ENCODE peak calls at places on chromosomes 4 and X, in seven cellular contexts. One of them, this sample, is unnamed.

GRCh38 chr4:186500721-186501304 is 54.6 kb downstream of the MTNR1A start:
- DNase-seq in HT-29: no peak
- DNase-seq in neural crest cell: no peak
- DNase-seq in LoVo: no peak
- DNase-seq in effector CD4-positive, alpha-beta T cell: no peak
- DNase-seq in lower leg skin: no peak
- DNase-seq in WTC11: peak; percentile 16
- DNase-seq in this sample: no peak

GRCh38 chr4:42865572-42866189 is 26.8 kb upstream of the GRXCR1 start:
- DNase-seq in effector CD4-positive, alpha-beta T cell: peak; percentile 34
- DNase-seq in WTC11: peak; percentile 55
- DNase-seq in LoVo: peak; percentile 59
- DNase-seq in neural crest cell: peak; percentile 61
- DNase-seq in HT-29: peak; percentile 76
- DNase-seq in lower leg skin: no peak
- DNase-seq in this sample: peak; percentile 48

GRCh38 chr4:114386637-114387233 is 211.9 kb upstream of the UGT8 start:
- DNase-seq in HT-29: peak; percentile 75
- DNase-seq in neural crest cell: peak; percentile 23
- DNase-seq in effector CD4-positive, alpha-beta T cell: no peak
- DNase-seq in WTC11: no peak
- DNase-seq in lower leg skin: no peak
- DNase-seq in LoVo: peak; percentile 50
- DNase-seq in this sample: peak; percentile 29

GRCh38 chr4:153206534-153206933 is 2.3 kb downstream of the TRIM2 start:
- DNase-seq in neural crest cell: no peak
- DNase-seq in HT-29: no peak
- DNase-seq in WTC11: peak; percentile 69
- DNase-seq in LoVo: no peak
- DNase-seq in effector CD4-positive, alpha-beta T cell: no peak
- DNase-seq in lower leg skin: no peak
- DNase-seq in this sample: no peak

GRCh38 chr4:157080605-157081004 is 4.7 kb downstream of the GLRB start:
- DNase-seq in lower leg skin: no peak
- DNase-seq in neural crest cell: no peak
- DNase-seq in effector CD4-positive, alpha-beta T cell: no peak
- DNase-seq in LoVo: no peak
- DNase-seq in HT-29: no peak
- DNase-seq in WTC11: no peak
- DNase-seq in this sample: no peak

GRCh38 chrX:19824603-19825002 is 62.8 kb downstream of the SH3KBP1 start:
- DNase-seq in WTC11: no peak
- DNase-seq in LoVo: no peak
- DNase-seq in effector CD4-positive, alpha-beta T cell: no peak
- DNase-seq in lower leg skin: no peak
- DNase-seq in HT-29: no peak
- DNase-seq in neural crest cell: no peak
- DNase-seq in this sample: peak; percentile 59

GRCh38 chr4:40316782-40317635 is 18.1 kb upstream of the CHRNA9 start:
- DNase-seq in WTC11: peak; percentile 60
- DNase-seq in effector CD4-positive, alpha-beta T cell: peak; percentile 47
- DNase-seq in HT-29: peak; percentile 89
- DNase-seq in neural crest cell: peak; percentile 53
- DNase-seq in LoVo: peak; percentile 79
- DNase-seq in lower leg skin: peak; percentile 87
- DNase-seq in this sample: peak; percentile 72

GRCh38 chr4:152920768-152921167 is 15.4 kb upstream of the FHDC1 start:
- DNase-seq in lower leg skin: no peak
- DNase-seq in HT-29: no peak
- DNase-seq in effector CD4-positive, alpha-beta T cell: no peak
- DNase-seq in WTC11: no peak
- DNase-seq in LoVo: no peak
- DNase-seq in neural crest cell: peak; percentile 36
- DNase-seq in this sample: no peak

GRCh38 chrX:42837092-42837726 is 59.2 kb upstream of the PPP1R2C start:
- DNase-seq in neural crest cell: no peak
- DNase-seq in HT-29: no peak
- DNase-seq in lower leg skin: no peak
- DNase-seq in LoVo: no peak
- DNase-seq in effector CD4-positive, alpha-beta T cell: no peak
- DNase-seq in WTC11: no peak
- DNase-seq in this sample: no peak

GRCh38 chrX:20112022-20112421 is 4.7 kb downstream of the MAP7D2 start:
- DNase-seq in WTC11: no peak
- DNase-seq in effector CD4-positive, alpha-beta T cell: no peak
- DNase-seq in LoVo: no peak
- DNase-seq in neural crest cell: no peak
- DNase-seq in HT-29: no peak
- DNase-seq in lower leg skin: no peak
- DNase-seq in this sample: no peak

GRCh38 chrX:154437398-154437752 is 421 bp downstream of the GDI1 start:
- DNase-seq in LoVo: no peak
- DNase-seq in neural crest cell: no peak
- DNase-seq in WTC11: no peak
- DNase-seq in lower leg skin: no peak
- DNase-seq in HT-29: no peak
- DNase-seq in effector CD4-positive, alpha-beta T cell: no peak
- DNase-seq in this sample: no peak

GRCh38 chr4:38085394-38086150 is 125.4 kb downstream of the PTTG2 start:
- DNase-seq in HT-29: no peak
- DNase-seq in neural crest cell: no peak
- DNase-seq in effector CD4-positive, alpha-beta T cell: no peak
- DNase-seq in WTC11: no peak
- DNase-seq in lower leg skin: no peak
- DNase-seq in LoVo: no peak
- DNase-seq in this sample: no peak

GRCh38 chr4:10706236-10706635 is 21.7 kb upstream of the CLNK start:
- DNase-seq in WTC11: no peak
- DNase-seq in neural crest cell: no peak
- DNase-seq in HT-29: no peak
- DNase-seq in lower leg skin: no peak
- DNase-seq in LoVo: no peak
- DNase-seq in effector CD4-positive, alpha-beta T cell: no peak
- DNase-seq in this sample: no peak

GRCh38 chrX:149383852-149384251 is 121.3 kb downstream of the IDS start:
- DNase-seq in neural crest cell: no peak
- DNase-seq in HT-29: no peak
- DNase-seq in effector CD4-positive, alpha-beta T cell: no peak
- DNase-seq in LoVo: no peak
- DNase-seq in WTC11: no peak
- DNase-seq in lower leg skin: no peak
- DNase-seq in this sample: no peak

GRCh38 chr4:73589887-73590801 is 30.1 kb downstream of the RASSF6 start:
- DNase-seq in HT-29: no peak
- DNase-seq in neural crest cell: no peak
- DNase-seq in effector CD4-positive, alpha-beta T cell: no peak
- DNase-seq in LoVo: peak; percentile 25
- DNase-seq in lower leg skin: no peak
- DNase-seq in WTC11: no peak
- DNase-seq in this sample: no peak

GRCh38 chr4:165905405-165906027 is 32.5 kb downstream of the TLL1 start:
- DNase-seq in WTC11: no peak
- DNase-seq in HT-29: no peak
- DNase-seq in effector CD4-positive, alpha-beta T cell: no peak
- DNase-seq in LoVo: peak; percentile 14
- DNase-seq in neural crest cell: no peak
- DNase-seq in lower leg skin: no peak
- DNase-seq in this sample: no peak

GRCh38 chr4:40046311-40046980 is 10.2 kb upstream of the N4BP2 start:
- DNase-seq in effector CD4-positive, alpha-beta T cell: no peak
- DNase-seq in lower leg skin: no peak
- DNase-seq in HT-29: peak; percentile 58
- DNase-seq in LoVo: peak; percentile 55
- DNase-seq in neural crest cell: no peak
- DNase-seq in WTC11: no peak
- DNase-seq in this sample: peak; percentile 52

GRCh38 chr4:90689739-90690138 is 562.5 kb downstream of the CCSER1 start:
- DNase-seq in WTC11: no peak
- DNase-seq in HT-29: no peak
- DNase-seq in effector CD4-positive, alpha-beta T cell: no peak
- DNase-seq in neural crest cell: no peak
- DNase-seq in lower leg skin: no peak
- DNase-seq in LoVo: no peak
- DNase-seq in this sample: no peak

GRCh38 chr4:25180524-25181131 is 20.4 kb upstream of the SEPSECS start:
- DNase-seq in lower leg skin: no peak
- DNase-seq in effector CD4-positive, alpha-beta T cell: no peak
- DNase-seq in neural crest cell: no peak
- DNase-seq in HT-29: peak; percentile 59
- DNase-seq in WTC11: peak; percentile 28
- DNase-seq in LoVo: peak; percentile 26
- DNase-seq in this sample: peak; percentile 39

GRCh38 chr4:113979157-113979972 is at the start of gene ARSJ:
- DNase-seq in HT-29: peak; percentile 81
- DNase-seq in effector CD4-positive, alpha-beta T cell: no peak
- DNase-seq in neural crest cell: peak; percentile 55
- DNase-seq in lower leg skin: peak; percentile 87
- DNase-seq in LoVo: peak; percentile 63
- DNase-seq in WTC11: peak; percentile 72
- DNase-seq in this sample: peak; percentile 83

GRCh38 chrX:103628386-103629290 is at the start of gene TCEAL1:
- DNase-seq in WTC11: peak; percentile 33
- DNase-seq in LoVo: peak; percentile 33
- DNase-seq in effector CD4-positive, alpha-beta T cell: no peak
- DNase-seq in HT-29: peak; percentile 55
- DNase-seq in neural crest cell: peak; percentile 25
- DNase-seq in lower leg skin: peak; percentile 90
- DNase-seq in this sample: peak; percentile 29

GRCh38 chrX:16671005-16671404 is 21.0 kb downstream of the S100G start:
- DNase-seq in LoVo: no peak
- DNase-seq in WTC11: no peak
- DNase-seq in lower leg skin: no peak
- DNase-seq in neural crest cell: no peak
- DNase-seq in effector CD4-positive, alpha-beta T cell: no peak
- DNase-seq in HT-29: peak; percentile 65
- DNase-seq in this sample: peak; percentile 56

GRCh38 chr4:153259679-153260078 is 55.4 kb downstream of the TRIM2 start:
- DNase-seq in effector CD4-positive, alpha-beta T cell: no peak
- DNase-seq in WTC11: no peak
- DNase-seq in LoVo: no peak
- DNase-seq in neural crest cell: no peak
- DNase-seq in lower leg skin: no peak
- DNase-seq in HT-29: no peak
- DNase-seq in this sample: no peak

GRCh38 chr4:55437823-55438222 is 42.1 kb downstream of the TMEM165 start:
- DNase-seq in effector CD4-positive, alpha-beta T cell: no peak
- DNase-seq in neural crest cell: no peak
- DNase-seq in lower leg skin: no peak
- DNase-seq in WTC11: no peak
- DNase-seq in LoVo: no peak
- DNase-seq in HT-29: no peak
- DNase-seq in this sample: no peak

GRCh38 chrX:119004920-119005524 is 30.6 kb downstream of the LONRF3 start:
- DNase-seq in WTC11: peak; percentile 63
- DNase-seq in neural crest cell: peak; percentile 37
- DNase-seq in HT-29: peak; percentile 66
- DNase-seq in lower leg skin: no peak
- DNase-seq in effector CD4-positive, alpha-beta T cell: peak; percentile 31
- DNase-seq in LoVo: peak; percentile 18
- DNase-seq in this sample: peak; percentile 66

GRCh38 chrX:52216541-52216940 is 31.9 kb downstream of the MAGED4 start:
- DNase-seq in LoVo: no peak
- DNase-seq in neural crest cell: no peak
- DNase-seq in effector CD4-positive, alpha-beta T cell: no peak
- DNase-seq in HT-29: no peak
- DNase-seq in WTC11: no peak
- DNase-seq in lower leg skin: no peak
- DNase-seq in this sample: no peak

GRCh38 chr4:30808266-30808665 is 88.1 kb downstream of the PCDH7 start:
- DNase-seq in LoVo: no peak
- DNase-seq in WTC11: no peak
- DNase-seq in effector CD4-positive, alpha-beta T cell: no peak
- DNase-seq in lower leg skin: no peak
- DNase-seq in neural crest cell: no peak
- DNase-seq in HT-29: no peak
- DNase-seq in this sample: no peak

This sample was measured in AG20443.